ENCODE peak calls at places on chromosomes 13 and 19, in five cellular contexts. F, Z, E, Q and X are unnamed samples.
A peak's percentile ranks its signal among the peaks of the same experiment; 100 is the strongest.

GRCh38 chr13:62250501-62251175 is 835.0 kb upstream of the PCDH20 start:
- DNase-seq in E (no peak), Z (no peak), Q (no peak), F (no peak), X (no peak)

GRCh38 chr13:32811297-32811800 is 204.9 kb upstream of the KL start:
- DNase-seq in Z (no peak), Q (no peak), E (no peak), F (no peak), X (no peak)

GRCh38 chr13:99191900-99192399 is 8.7 kb upstream of the UBAC2 start:
- DNase-seq in Q (no peak), F (peak; percentile 64), Z (no peak), E (no peak), X (no peak)

GRCh38 chr19:11984986-11985385 is 20.1 kb downstream of the ZNF763 start:
- DNase-seq in F (no peak), Z (no peak), Q (no peak), E (no peak), X (no peak)

GRCh38 chr19:10544242-10544752 is 593 bp downstream of the ATG4D start:
- DNase-seq in Z (no peak), F (no peak), E (no peak), Q (no peak), X (no peak)

GRCh38 chr19:32196690-32197420 is 148.6 kb upstream of the ZNF507 start:
- DNase-seq in Q (no peak), F (no peak), Z (no peak), E (no peak), X (no peak)

GRCh38 chr19:46815833-46816627 is 27.6 kb upstream of the SLC1A5 start:
- DNase-seq in E (no peak), F (no peak), Z (no peak), Q (no peak), X (no peak)

GRCh38 chr19:40831502-40832430 is 18.5 kb downstream of the CYP2A6 start:
- DNase-seq in F (no peak), Q (no peak), Z (no peak), E (no peak), X (no peak)

GRCh38 chr13:41603917-41604316 is 146.6 kb downstream of the RGCC start:
- DNase-seq in F (no peak), Z (no peak), Q (no peak), E (no peak), X (no peak)

GRCh38 chr19:14073232-14073924 is 792 bp downstream of the MISP3 start:
- DNase-seq in Q (no peak), F (peak; percentile 52), Z (peak; percentile 55), E (peak; percentile 82), X (no peak)

GRCh38 chr19:54325631-54326030 is 12.7 kb upstream of the LILRA5 start:
- DNase-seq in Z (no peak), Q (no peak), E (no peak), F (no peak), X (no peak)

DNA sequence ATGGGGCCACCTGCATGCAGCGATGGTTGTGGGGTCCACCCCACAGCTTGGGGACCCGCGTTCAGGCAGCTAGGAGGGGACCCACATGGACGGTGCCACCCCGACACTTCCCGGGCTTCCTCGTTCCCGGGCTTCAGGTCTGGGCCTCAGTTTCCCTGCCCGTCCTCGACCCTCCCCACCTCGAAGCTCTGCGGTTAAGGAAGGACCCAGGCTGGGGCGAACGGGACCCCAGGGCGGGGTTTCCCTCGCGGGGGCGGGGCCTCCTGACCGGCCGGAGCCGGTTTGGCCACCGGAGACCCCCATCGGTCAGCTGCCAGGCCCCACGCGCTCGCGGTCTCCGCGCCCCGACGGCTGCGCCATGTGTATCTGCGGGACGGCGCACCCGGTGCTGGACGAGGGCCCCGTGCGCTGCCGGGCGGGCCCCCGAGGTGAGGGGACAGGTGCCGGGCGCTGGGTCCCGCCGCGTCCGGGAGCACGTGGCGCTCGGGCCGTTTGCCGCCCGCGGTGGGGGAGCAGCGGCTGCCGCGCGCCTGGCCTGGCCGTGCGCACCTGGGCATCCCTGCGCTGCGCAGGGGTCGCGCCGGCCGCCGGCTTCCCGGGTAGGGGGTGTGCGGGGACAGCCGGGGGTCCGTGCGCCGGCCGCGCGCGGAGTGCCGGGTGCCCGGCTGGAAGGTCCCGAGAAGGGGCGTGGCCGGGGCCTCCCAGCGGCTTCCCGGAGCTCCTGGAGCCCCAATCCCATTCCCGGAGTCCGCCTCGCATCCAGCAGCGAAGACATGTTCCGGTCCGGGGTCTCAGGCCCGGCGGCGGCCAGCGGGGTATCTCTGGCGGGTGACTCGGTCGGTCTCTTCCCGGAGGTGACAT is 4.2 kb downstream of the ARHGAP45 start:
- DNase-seq in E (no peak), F (no peak), Q (no peak), Z (no peak), X (no peak)
- H3K27me3 ChIP-seq in E (peaks cover 61% of the 10 kb centered on the region), F (peaks cover 61% of the 10 kb centered on the region), Q (no peaks in the 10 kb centered on the region), Z (no peaks in the 10 kb centered on the region), X (peaks cover 21% of the 10 kb centered on the region)

GRCh38 chr19:5430237-5430636 is 25.0 kb upstream of the ZNRF4 start:
- DNase-seq in Q (no peak), F (no peak), Z (no peak), E (no peak), X (no peak)
- H3K27me3 ChIP-seq in Q (no peaks in the 10 kb centered on the region), F (peaks cover 11% of the 10 kb centered on the region), Z (peaks cover 7% of the 10 kb centered on the region), E (peaks cover 22% of the 10 kb centered on the region), X (no peaks in the 10 kb centered on the region)

GRCh38 chr13:27964741-27965323 is 4.3 kb downstream of the CDX2 start:
- DNase-seq in Q (no peak), E (no peak), Z (no peak), F (no peak), X (no peak)

GRCh38 chr13:27962128-27962841 is 6.8 kb downstream of the CDX2 start:
- DNase-seq in Z (no peak), E (no peak), Q (no peak), F (no peak), X (no peak)

GRCh38 chr13:27965343-27965739 is 3.8 kb downstream of the CDX2 start:
- DNase-seq in Z (no peak), E (no peak), F (no peak), Q (no peak), X (no peak)

GRCh38 chr13:27961227-27962085 is 7.7 kb downstream of the CDX2 start:
- DNase-seq in Z (no peak), F (no peak), Q (no peak), E (no peak), X (no peak)

DNA sequence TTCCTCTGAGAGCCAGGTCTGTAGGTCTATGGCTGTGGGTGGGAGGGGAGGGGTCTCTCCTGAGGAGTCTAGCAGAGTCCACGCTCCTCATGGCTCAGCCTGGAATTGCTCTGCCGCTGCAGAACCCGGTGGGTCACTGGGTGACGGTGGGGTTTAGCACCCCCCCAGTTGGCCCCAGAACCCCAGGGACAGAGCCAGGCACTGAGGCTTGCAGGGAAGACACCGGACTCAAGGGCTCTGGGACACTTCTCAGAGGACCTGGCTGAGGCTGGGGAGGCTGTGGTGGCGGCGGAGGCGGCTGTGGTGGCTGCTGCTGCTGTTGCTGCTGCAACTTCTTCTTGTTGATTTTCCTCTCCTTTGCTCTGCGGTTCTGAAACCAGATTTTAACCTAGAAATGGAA is 6.1 kb downstream of the CDX2 start:
- DNase-seq in E (no peak), F (no peak), Z (no peak), Q (no peak), X (no peak)
- H3K27me3 ChIP-seq in E (peaks cover 95% of the 10 kb centered on the region), F (peaks cover 69% of the 10 kb centered on the region), Z (peaks cover 90% of the 10 kb centered on the region), Q (peaks cover 26% of the 10 kb centered on the region), X (peaks cover 37% of the 10 kb centered on the region)

DNA sequence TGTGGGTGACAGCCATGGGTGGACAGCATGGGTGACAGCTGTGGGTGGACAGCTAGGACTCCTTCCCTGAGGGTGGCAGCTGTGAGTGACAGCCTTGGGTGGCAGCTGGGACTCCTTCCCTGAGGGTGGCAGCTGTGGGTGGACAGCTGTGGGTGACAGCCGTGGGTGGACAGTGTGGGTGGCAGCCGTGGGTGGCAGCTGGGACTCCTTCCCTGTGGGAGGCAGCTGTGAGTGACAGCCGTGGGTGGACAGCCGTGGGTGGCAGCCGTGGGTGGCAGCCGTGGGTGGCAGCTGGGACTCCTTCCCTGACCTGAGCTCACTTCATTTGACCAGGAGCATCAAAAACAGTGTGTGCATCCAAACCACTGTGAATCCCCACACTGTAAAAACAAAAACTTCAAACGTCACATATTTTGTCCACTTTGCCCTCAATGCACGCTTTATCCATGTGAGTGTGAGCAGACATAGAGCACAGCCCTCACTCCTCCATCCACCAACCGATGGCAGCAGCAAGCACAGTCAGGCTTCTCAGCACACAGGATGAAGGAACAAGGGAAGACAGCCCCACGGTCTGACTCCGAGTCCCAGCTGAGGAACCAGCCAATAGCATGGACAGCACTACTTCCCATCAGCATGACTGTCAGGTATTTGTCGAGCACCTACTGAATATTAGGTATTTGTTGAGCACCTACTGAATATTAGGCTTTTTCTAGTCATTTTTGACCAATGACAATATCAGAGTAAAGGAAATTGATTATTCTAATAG is 1.6 kb upstream of the CFAP97D2 start:
- DNase-seq in E (no peak), Z (no peak), F (no peak), Q (no peak), X (peak; percentile 35)
- H3K27me3 ChIP-seq in E (no peaks in the 10 kb centered on the region), Z (no peaks in the 10 kb centered on the region), F (no peaks in the 10 kb centered on the region), Q (no peaks in the 10 kb centered on the region), X (no peaks in the 10 kb centered on the region)